ENCODE peak calls at places on chromosomes 1 and 21, in four cellular contexts. P, Z, S and C are unnamed samples.
A peak's percentile ranks its signal among the peaks of the same experiment; 100 is the strongest.

GRCh38 chr1:205800973-205801703 is 11.9 kb downstream of the SLC41A1 start:
- DNase-seq in P (no peak), Z (no peak), S (no peak), C (no peak)

GRCh38 chr1:109978761-109979488 is 5.6 kb upstream of the AHCYL1 start:
- DNase-seq in P (no peak), Z (no peak), S (peak; percentile 46), C (no peak)

GRCh38 chr1:64540265-64540791 is 70.4 kb downstream of the CACHD1 start:
- DNase-seq in P (no peak), Z (no peak), S (no peak), C (no peak)

GRCh38 chr1:81559662-81560350 is 240.9 kb upstream of the ADGRL2 start:
- DNase-seq in P (no peak), Z (no peak), S (no peak), C (no peak)

GRCh38 chr21:34545079-34545884 is 33.3 kb upstream of the KCNE1 start:
- DNase-seq in P (peak; percentile 7), Z (peak; percentile 86), S (peak; percentile 62), C (no peak)

GRCh38 chr1:231869364-231869763 is 242.8 kb downstream of the DISC1 start:
- DNase-seq in P (no peak), Z (no peak), S (no peak), C (no peak)

GRCh38 chr1:155981266-155982088 is 3.1 kb upstream of the ARHGEF2 start:
- DNase-seq in P (no peak), Z (no peak), S (peak; percentile 54), C (peak; percentile 65)

GRCh38 chr1:173062156-173062938 is 11.6 kb upstream of the TNFSF18 start:
- DNase-seq in P (no peak), Z (no peak), S (peak; percentile 2), C (no peak)

DNA sequence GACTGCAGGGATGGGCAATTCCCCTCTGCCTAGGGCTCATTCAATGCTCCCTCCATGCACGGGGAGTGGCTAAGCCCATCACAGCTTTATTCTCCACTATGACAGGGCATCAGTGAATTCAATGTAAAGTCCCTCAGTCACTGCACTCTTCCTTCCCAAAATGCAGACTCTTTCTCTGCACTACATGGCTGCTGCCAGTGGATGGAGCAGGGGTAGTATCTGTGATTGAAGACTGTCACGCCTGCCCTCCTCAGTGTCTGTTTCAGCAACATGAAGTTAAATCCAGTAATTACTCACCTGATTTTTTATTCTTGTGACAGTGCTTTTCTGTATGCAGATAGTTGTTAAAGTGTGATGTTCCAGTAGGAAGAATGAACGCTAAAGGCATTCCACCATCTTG is 1323.2 kb downstream of the AMY1C start:
- DNase-seq in P (no peak), Z (no peak), S (no peak), C (no peak)
- TF ChIP-seq RAD21 in P (no peak), Z (peak; percentile 5), S (no peak), C (no peak)

DNA sequence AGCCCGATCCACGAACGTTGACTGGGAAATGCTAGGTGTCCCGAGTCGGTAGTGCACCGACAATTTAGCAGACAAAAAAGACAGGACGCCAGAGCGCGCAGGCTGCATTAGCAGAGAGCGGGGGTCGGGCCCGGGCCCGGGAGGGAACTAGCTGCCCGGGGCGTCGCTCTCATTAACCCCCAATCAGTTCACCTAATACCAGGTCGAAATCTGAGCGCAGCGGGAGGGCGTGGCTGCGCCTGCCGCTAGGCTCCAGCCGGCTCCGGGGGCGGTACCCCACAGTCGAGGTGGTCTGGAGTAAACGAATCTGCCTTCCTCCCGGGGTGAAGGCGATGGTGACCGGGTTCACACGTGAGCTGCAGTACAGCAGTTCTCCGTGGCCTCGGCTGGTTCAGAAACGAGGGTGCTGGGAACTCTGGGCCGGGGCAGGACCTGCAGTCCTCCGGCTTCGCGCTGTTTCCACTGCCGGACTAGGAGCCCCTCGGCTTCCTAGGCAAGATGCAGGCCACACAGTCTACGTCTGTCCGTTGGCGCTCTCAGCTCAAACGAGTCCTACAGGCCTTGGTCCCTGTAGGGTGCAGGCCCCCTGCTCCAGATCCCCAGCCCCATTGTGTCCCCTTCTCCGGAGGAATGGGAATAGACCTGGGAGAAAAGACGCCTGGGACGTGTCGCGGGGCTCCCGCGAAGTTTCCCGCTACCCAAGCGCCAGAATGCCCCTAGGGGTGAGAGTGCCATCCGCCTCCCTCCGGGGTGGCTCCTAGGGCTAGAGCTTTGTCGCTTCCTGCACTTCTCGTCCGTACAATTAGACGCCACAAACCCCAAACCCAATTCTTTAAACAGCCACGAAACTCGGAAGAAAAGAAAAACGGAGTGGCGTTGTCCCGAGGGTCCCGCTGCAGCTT is 2.0 kb downstream of the GFI1 start:
- DNase-seq in P (no peak), Z (no peak), S (no peak), C (no peak)
- TF ChIP-seq POLR2AphosphoS2 in P (no peak), Z (no peak), S (no peak), C (no peak)

GRCh38 chr1:9294910-9295636 is 2.4 kb downstream of the SPSB1 start:
- DNase-seq in P (no peak), Z (no peak), S (no peak), C (no peak)
- TF ChIP-seq RAD21 in P (peak; percentile 18), Z (peak; percentile 41), S (no peak), C (no peak)

GRCh38 chr1:47180603-47181094 is 9.2 kb downstream of the PDZK1IP1 start:
- DNase-seq in P (no peak), Z (no peak), S (no peak), C (peak; percentile 36)
- TF ChIP-seq POLR2AphosphoS2 in P (no peak), Z (no peak), S (no peak), C (no peak)